ENCODE peak calls at places on chromosomes 6 and 20, in seven cellular contexts. A is lower leg skin, Z is heart left ventricle, W is fibroblast of lung, G is AG04450, X is lower lobe of right lung, S is GM12865. V is an unnamed sample.

GRCh38 chr20:44031822-44032582 is 117.3 kb downstream of the TOX2 start:
- DNase-seq in G (no peak), Z (no peak), A (no peak), X (no peak), W (no peak), S (no peak), V (no peak)

GRCh38 chr20:23005761-23006160 is 29.4 kb upstream of the SSTR4 start:
- DNase-seq in G (no peak), W (no peak), Z (no peak), A (no peak), X (no peak), S (no peak), V (peak)

GRCh38 chr6:106379951-106380350 is 19.4 kb downstream of the CRYBG1 start:
- DNase-seq in S (no peak), Z (no peak), W (no peak), A (no peak), X (no peak), G (no peak), V (no peak)

GRCh38 chr6:138405816-138406403 is 1.9 kb downstream of the HEBP2 start:
- DNase-seq in W (no peak), A (no peak), G (no peak), S (no peak), Z (no peak), X (no peak), V (no peak)

GRCh38 chr20:9441948-9442347 is 72.4 kb upstream of the LAMP5 start:
- DNase-seq in W (no peak), Z (no peak), A (no peak), G (no peak), X (no peak), S (peak), V (no peak)

GRCh38 chr6:55578537-55579363 is at the start of gene HMGCLL1:
- DNase-seq in Z (peak), S (no peak), G (no peak), W (no peak), A (no peak), X (peak), V (no peak)

GRCh38 chr6:129936329-129937165 is 75.4 kb upstream of the TMEM244 start:
- DNase-seq in W (peak), X (peak), G (peak), Z (peak), A (peak), S (peak), V (peak)

GRCh38 chr6:7262037-7262461 is 51.0 kb downstream of the SSR1 start:
- DNase-seq in S (peak), Z (no peak), A (no peak), W (no peak), G (no peak), X (no peak), V (no peak)

GRCh38 chr20:44390280-44390679 is 34.8 kb downstream of the HNF4A start:
- DNase-seq in A (no peak), Z (no peak), W (no peak), X (no peak), S (no peak), G (no peak), V (no peak)

GRCh38 chr6:30741789-30742315 is 635 bp downstream of the FLOT1 start:
- DNase-seq in G (no peak), A (no peak), X (no peak), S (peak), Z (peak), W (no peak), V (no peak)

GRCh38 chr6:18263561-18264337 is 581 bp downstream of the DEK start:
- DNase-seq in Z (peak), W (peak), A (no peak), X (peak), G (no peak), S (peak), V (peak)

GRCh38 chr6:142236686-142237085 is 65.1 kb upstream of the ADGRG6 start:
- DNase-seq in G (no peak), W (peak), Z (no peak), A (no peak), X (no peak), S (no peak), V (no peak)

GRCh38 chr20:57993738-57994431 is 234.6 kb downstream of the ANKRD60 start:
- DNase-seq in G (no peak), S (no peak), Z (no peak), A (no peak), X (no peak), W (no peak), V (no peak)

GRCh38 chr6:142925575-142926110 is 19.3 kb downstream of the HIVEP2 start:
- DNase-seq in X (no peak), W (peak), Z (no peak), S (no peak), G (no peak), A (no peak), V (peak)

GRCh38 chr6:157518399-157519250 is 137.6 kb downstream of the ZDHHC14 start:
- DNase-seq in Z (peak), W (peak), S (no peak), G (no peak), A (peak), X (no peak), V (peak)

GRCh38 chr6:125868252-125868651 is 77.5 kb downstream of the NCOA7 start:
- DNase-seq in Z (no peak), S (no peak), W (no peak), A (no peak), X (no peak), G (no peak), V (no peak)

GRCh38 chr20:14334306-14334930 is 3.0 kb downstream of the FLRT3 start:
- DNase-seq in X (no peak), W (peak), G (peak), A (no peak), Z (no peak), S (peak), V (peak)

GRCh38 chr6:35804996-35805736 is at the start of gene LHFPL5:
- DNase-seq in S (peak), Z (peak), X (peak), W (peak), G (no peak), A (no peak), V (peak)
- H3K4me3 ChIP-seq in S (no peak), Z (peak), X (no peak), W (peak), G (peak), A (no peak), V (peak)

DNA sequence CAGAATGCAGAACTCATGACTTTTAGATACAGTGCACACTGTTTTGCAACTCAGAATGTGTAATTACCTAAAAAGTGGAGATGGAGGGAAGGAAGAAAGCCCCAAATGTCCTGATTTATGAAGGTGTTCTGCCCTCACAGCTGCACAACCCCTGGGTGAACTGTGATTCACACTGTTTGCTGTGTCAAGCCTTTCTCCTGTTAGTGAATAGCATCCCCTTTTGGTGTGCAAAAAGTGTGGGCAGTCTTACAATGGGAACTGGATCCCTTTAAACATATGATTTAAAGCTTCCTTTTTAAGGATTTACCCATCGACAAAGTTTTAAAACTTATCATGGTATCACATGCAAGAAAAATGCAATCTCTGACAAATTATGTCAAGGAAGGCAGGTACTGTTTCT is 633.4 kb upstream of the EPHA7 start:
- DNase-seq in W (peak), G (no peak), X (no peak), Z (no peak), A (no peak), S (no peak), V (peak)
- TF ChIP-seq CTCF in W (no peak), G (no peak), X (no peak), Z (no peak), A (no peak), S (no peak), V (no peak)

DNA sequence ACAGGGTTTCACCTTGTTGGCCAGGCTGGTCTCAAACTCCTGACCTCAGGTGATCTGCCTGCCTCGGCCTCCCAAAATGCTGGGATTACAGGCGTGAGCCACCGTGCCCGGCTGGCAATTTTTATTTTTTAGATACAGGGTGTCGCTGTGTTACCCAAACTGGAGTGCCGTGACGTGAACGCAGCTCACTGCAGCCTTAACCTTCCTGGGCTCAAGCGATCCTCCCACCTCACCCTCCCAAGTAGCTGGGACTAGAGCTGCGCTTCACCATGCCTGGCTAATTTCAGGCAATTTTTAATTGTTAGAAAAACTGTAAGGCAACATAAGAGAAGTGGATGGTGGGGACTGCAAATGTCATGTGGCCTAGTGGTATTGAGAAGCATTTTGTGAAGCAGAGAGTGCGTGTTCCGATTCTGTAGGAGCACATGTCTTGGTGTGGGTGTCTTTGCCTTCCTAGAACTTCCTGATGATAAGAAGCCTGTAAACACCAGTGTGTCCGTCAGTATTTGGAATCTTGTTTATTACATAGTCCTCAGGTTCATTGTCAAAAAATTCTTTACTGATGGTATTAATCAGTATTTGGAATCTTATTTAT is 18.0 kb downstream of the JARID2 start:
- DNase-seq in G (no peak), A (no peak), X (no peak), S (no peak), W (no peak), Z (no peak), V (no peak)
- H3K4me3 ChIP-seq in G (no peak), A (no peak), X (no peak), S (no peak), W (no peak), Z (no peak), V (no peak)

DNA sequence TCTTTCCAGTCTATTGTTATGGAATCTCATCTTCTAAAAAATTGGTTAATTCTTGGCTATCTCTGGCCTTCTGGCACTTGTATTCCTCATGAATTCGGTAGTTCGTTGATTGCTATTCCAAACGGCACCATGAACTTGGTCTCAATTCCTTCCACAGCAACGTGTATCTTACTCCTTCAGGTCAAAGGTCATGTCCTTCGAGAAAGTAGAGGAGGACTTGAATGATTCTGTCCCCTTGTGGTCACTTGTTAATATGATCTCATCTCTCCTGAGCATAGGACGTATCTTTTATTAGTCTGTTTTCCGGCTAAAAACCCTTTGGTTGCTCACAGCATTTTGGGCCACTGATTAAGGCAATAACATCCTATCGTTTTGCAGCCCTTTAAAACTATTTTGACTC is 9.4 kb downstream of the TLDC2 start:
- DNase-seq in G (no peak), Z (no peak), S (no peak), A (no peak), X (no peak), W (peak), V (no peak)
- TF ChIP-seq CTCF in G (no peak), Z (no peak), S (no peak), A (no peak), X (no peak), W (no peak), V (no peak)

DNA sequence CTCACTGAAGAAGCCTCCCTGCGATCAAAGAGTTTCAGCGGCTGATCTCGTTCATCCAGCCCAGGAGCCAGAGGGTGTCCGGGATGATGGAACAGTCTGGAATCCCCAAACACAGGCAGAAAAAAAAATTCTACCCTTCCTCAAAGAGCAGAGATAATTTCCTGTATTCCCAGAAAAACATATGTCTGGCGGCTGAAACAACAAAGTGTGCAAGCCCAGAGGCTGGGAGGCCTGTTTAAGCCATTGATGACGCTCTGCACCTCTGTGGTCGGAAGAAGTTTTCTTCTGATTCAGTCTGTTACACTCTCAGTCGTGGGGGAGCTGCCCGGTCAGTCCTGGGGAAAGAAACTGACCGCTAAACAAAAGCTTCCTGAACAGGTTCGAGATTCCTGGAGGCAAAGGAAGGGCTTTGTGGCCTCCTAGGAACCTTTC is 37.0 kb downstream of the TFEB start:
- DNase-seq in G (peak), A (no peak), W (peak), X (no peak), Z (no peak), S (peak), V (peak)
- H3K4me3 ChIP-seq in G (peak), A (no peak), W (no peak), X (no peak), Z (no peak), S (no peak), V (no peak)

GRCh38 chr6:27174958-27175357 is 72.5 kb upstream of the PRSS16 start:
- DNase-seq in X (no peak), W (no peak), A (no peak), S (no peak), Z (no peak), G (no peak), V (no peak)

GRCh38 chr6:27176096-27176495 is 71.4 kb upstream of the PRSS16 start:
- DNase-seq in W (peak), G (no peak), A (no peak), S (peak), X (no peak), Z (no peak), V (peak)

GRCh38 chr6:27178860-27179259 is 68.6 kb upstream of the PRSS16 start:
- DNase-seq in S (no peak), G (no peak), A (no peak), Z (no peak), W (no peak), X (no peak), V (no peak)

GRCh38 chr6:27177454-27178000 is 70.0 kb upstream of the PRSS16 start:
- DNase-seq in G (no peak), S (peak), A (peak), Z (peak), X (peak), W (peak), V (peak)

GRCh38 chr6:27178001-27178730 is 69.3 kb upstream of the PRSS16 start:
- DNase-seq in Z (peak), S (peak), A (peak), G (peak), W (peak), X (no peak), V (peak)
- TF ChIP-seq CTCF in Z (no peak), S (no peak), A (no peak), G (no peak), W (no peak), X (no peak), V (no peak)

GRCh38 chr20:24040896-24041459 is 52.4 kb upstream of the GGTLC1 start:
- DNase-seq in X (no peak), W (no peak), S (no peak), A (no peak), G (no peak), Z (no peak), V (no peak)
- H3K4me3 ChIP-seq in X (no peak), W (no peak), S (no peak), A (no peak), G (no peak), Z (no peak), V (no peak)

V was measured in fibroblast of pulmonary artery.